ENCODE peak calls at places on chromosomes 11 and 22, in four cellular contexts. N, Z, M and C are unnamed samples.

GRCh38 chr11:110376711-110377324 is 52.9 kb upstream of the FDX1 start:
- DNase-seq in N (peak), Z (peak), M (peak), C (peak)

GRCh38 chr11:118437046-118437735 is 899 bp downstream of the KMT2A start:
- DNase-seq in N (peak), Z (peak), M (no peak), C (peak)

GRCh38 chr11:63890368-63890767 is 26.6 kb downstream of the RCOR2 start:
- DNase-seq in N (no peak), Z (no peak), M (no peak), C (no peak)

GRCh38 chr11:43687120-43687791 is 6.7 kb downstream of the HSD17B12 start:
- DNase-seq in N (no peak), Z (no peak), M (peak), C (no peak)

GRCh38 chr11:47415091-47415854 is 6.9 kb downstream of the SLC39A13 start:
- DNase-seq in N (no peak), Z (no peak), M (no peak), C (no peak)

GRCh38 chr22:43553451-43554258 is 141.8 kb downstream of the MPPED1 start:
- DNase-seq in N (no peak), Z (no peak), M (no peak), C (no peak)

GRCh38 chr11:10887307-10887706 is 29.5 kb upstream of the ZBED5 start:
- DNase-seq in N (no peak), Z (no peak), M (no peak), C (no peak)

GRCh38 chr11:2166091-2166851 is 5.3 kb upstream of the INS start:
- DNase-seq in N (no peak), Z (peak), M (no peak), C (peak)

GRCh38 chr11:120883404-120884135 is 140.3 kb upstream of the TBCEL start:
- DNase-seq in N (no peak), Z (no peak), M (peak), C (no peak)

GRCh38 chr11:2806351-2807058 is 79.1 kb downstream of the CDKN1C start:
- DNase-seq in N (no peak), Z (no peak), M (no peak), C (no peak)

GRCh38 chr11:118230088-118230487 is 5.3 kb upstream of the JAML start:
- DNase-seq in N (no peak), Z (no peak), M (no peak), C (peak)

GRCh38 chr22:49620666-49621065 is 207.0 kb downstream of the BRD1 start:
- DNase-seq in N (no peak), Z (no peak), M (no peak), C (no peak)

GRCh38 chr22:42310301-42310981 is 40.0 kb upstream of the TCF20 start:
- DNase-seq in N (no peak), Z (no peak), M (no peak), C (no peak)

GRCh38 chr11:9642894-9643293 is 21.0 kb upstream of the SWAP70 start:
- DNase-seq in N (peak), Z (no peak), M (no peak), C (no peak)

GRCh38 chr22:17777005-17777716 is 2.9 kb upstream of the BID start:
- DNase-seq in N (peak), Z (peak), M (no peak), C (peak)

GRCh38 chr11:31246451-31247165 is 122.9 kb downstream of the DCDC1 start:
- DNase-seq in N (no peak), Z (no peak), M (no peak), C (no peak)

GRCh38 chr22:49583886-49584505 is 243.7 kb downstream of the BRD1 start:
- DNase-seq in N (no peak), Z (no peak), M (no peak), C (no peak)

GRCh38 chr22:40177738-40178416 is at the start of gene TNRC6B:
- DNase-seq in N (peak), Z (peak), M (peak), C (peak)
- TF ChIP-seq CTCF in N (no peak), Z (no peak), M (no peak), C (no peak)

GRCh38 chr22:46833228-46833627 is 70.8 kb downstream of the TBC1D22A start:
- DNase-seq in N (peak), Z (no peak), M (no peak), C (no peak)
- TF ChIP-seq CTCF in N (peak), Z (no peak), M (no peak), C (no peak)

GRCh38 chr11:39236916-39237315 is 2222.5 kb downstream of the LRRC4C start:
- DNase-seq in N (no peak), Z (no peak), M (no peak), C (no peak)
- TF ChIP-seq CTCF in N (no peak), Z (no peak), M (no peak), C (no peak)

GRCh38 chr22:37387793-37388192 is 39.5 kb downstream of the ELFN2 start:
- DNase-seq in N (no peak), Z (no peak), M (no peak), C (no peak)

GRCh38 chr22:37386441-37386840 is 40.8 kb downstream of the ELFN2 start:
- DNase-seq in N (no peak), Z (no peak), M (no peak), C (no peak)

GRCh38 chr22:37391702-37392101 is 35.6 kb downstream of the ELFN2 start:
- DNase-seq in N (no peak), Z (no peak), M (no peak), C (no peak)

GRCh38 chr22:37390075-37390474 is 37.2 kb downstream of the ELFN2 start:
- DNase-seq in N (no peak), Z (no peak), M (no peak), C (no peak)

GRCh38 chr22:37388538-37388937 is 38.7 kb downstream of the ELFN2 start:
- DNase-seq in N (no peak), Z (no peak), M (no peak), C (no peak)
- TF ChIP-seq CTCF in N (no peak), Z (no peak), M (no peak), C (no peak)

DNA sequence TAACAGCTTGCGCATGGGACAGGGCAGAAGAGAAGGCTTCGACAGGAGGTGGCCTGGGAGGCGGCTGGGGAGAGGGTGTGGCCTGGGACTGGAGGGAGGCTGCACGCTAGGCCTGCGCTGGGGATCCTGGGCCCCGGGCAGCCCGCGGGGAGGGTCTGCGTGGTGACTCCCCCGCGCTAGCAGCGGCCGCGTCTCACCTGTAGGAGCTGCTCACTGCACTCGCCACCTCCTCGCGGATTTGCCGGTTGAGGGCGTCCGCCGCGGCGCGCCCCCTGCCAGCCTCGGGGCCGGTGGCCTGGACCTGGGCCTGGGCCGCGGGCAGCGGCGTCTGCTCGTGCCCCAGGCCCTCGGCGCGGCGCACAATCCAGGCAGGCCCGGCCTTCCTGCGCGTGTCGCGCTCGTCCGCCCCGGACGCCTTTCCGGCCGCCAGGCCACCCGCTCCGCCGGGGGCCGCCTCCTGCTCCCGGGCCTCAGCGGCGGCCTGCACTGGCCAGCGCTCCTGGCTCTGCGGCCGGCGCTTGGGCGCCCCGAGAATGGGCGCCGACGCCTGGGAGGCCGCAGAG is 1.5 kb downstream of the MAP6 start:
- DNase-seq in N (no peak), Z (peak), M (no peak), C (peak)
- TF ChIP-seq CTCF in N (no peak), Z (no peak), M (no peak), C (no peak)